ENCODE peak calls at places on chromosomes 1 and 21, in four cellular contexts. T is HT1080, V is BJ, O is HTR-8/SVneo. P is an unnamed sample.

GRCh38 chr1:167789501-167789900 is 67.7 kb downstream of the MPZL1 start:
- DNase-seq in T (peak; percentile 59), O (no peak), V (no peak), P (no peak)

GRCh38 chr21:42858957-42859890 is 20.1 kb downstream of the WDR4 start:
- DNase-seq in T (no peak), V (no peak), O (no peak), P (no peak)

GRCh38 chr1:57192256-57192655 is 226.4 kb upstream of the C8B start:
- DNase-seq in O (no peak), V (no peak), T (peak; percentile 71), P (no peak)

GRCh38 chr1:50976890-50977574 is 7.0 kb downstream of the CDKN2C start:
- DNase-seq in O (no peak), V (no peak), T (peak; percentile 80), P (no peak)

GRCh38 chr1:205772607-205773032 is 2.7 kb downstream of the RAB29 start:
- DNase-seq in V (no peak), T (no peak), O (no peak), P (no peak)

GRCh38 chr1:53543771-53544695 is 84.8 kb downstream of the DMRTB1 start:
- DNase-seq in O (no peak), V (no peak), T (no peak), P (peak; percentile 83)

GRCh38 chr1:22731924-22732522 is 21.4 kb downstream of the EPHB2 start:
- DNase-seq in V (no peak), O (no peak), T (no peak), P (no peak)

GRCh38 chr1:27049607-27050006 is 37.0 kb upstream of the TENT5B start:
- DNase-seq in V (no peak), T (no peak), O (no peak), P (no peak)

GRCh38 chr1:25906644-25907300 is 553 bp upstream of the STMN1 start:
- DNase-seq in T (no peak), V (no peak), O (no peak), P (peak; percentile 40)

GRCh38 chr1:155892801-155893200 is 18.3 kb downstream of the RIT1 start:
- DNase-seq in T (peak; percentile 86), O (peak; percentile 26), V (no peak), P (no peak)

GRCh38 chr1:206961668-206962067 is 8.6 kb downstream of the FCAMR start:
- DNase-seq in O (no peak), T (no peak), V (no peak), P (no peak)

GRCh38 chr21:34242973-34243372 is 120.8 kb upstream of the KCNE2 start:
- DNase-seq in O (no peak), V (no peak), T (no peak), P (no peak)

GRCh38 chr1:233614743-233615521 is 1.0 kb downstream of the KCNK1 start:
- DNase-seq in V (no peak), T (no peak), O (no peak), P (no peak)

GRCh38 chr1:235041201-235041600 is 87.4 kb downstream of the TOMM20 start:
- DNase-seq in T (no peak), O (no peak), V (no peak), P (no peak)

GRCh38 chr1:67524143-67525052 is 94.2 kb upstream of the SERBP1 start:
- DNase-seq in O (no peak), V (no peak), T (peak; percentile 26), P (peak; percentile 35)

GRCh38 chr21:38838598-38839369 is 33.1 kb downstream of the ETS2 start:
- DNase-seq in T (no peak), V (no peak), O (no peak), P (peak; percentile 79)

GRCh38 chr1:78171736-78172590 is 126.2 kb downstream of the GIPC2 start:
- DNase-seq in V (no peak), O (peak; percentile 25), T (peak; percentile 88), P (no peak)

GRCh38 chr1:55310517-55310927 is 95.4 kb upstream of the USP24 start:
- DNase-seq in V (peak; percentile 95), O (peak; percentile 75), T (peak; percentile 100), P (no peak)

GRCh38 chr1:159828916-159829634 is 2.4 kb downstream of the SLAMF8 start:
- DNase-seq in O (no peak), T (no peak), V (no peak), P (no peak)